ENCODE peak calls at places on chromosomes 6 and 20, in ten cellular contexts. W is A549, J is heart left ventricle, F is lower lobe of right lung, P is mucosa of descending colon, L is left lung, O is aorta, E is RWPE2, Y is K562, X is body of pancreas. Q is an unnamed sample.
A peak's percentile ranks its signal among the peaks of the same experiment; 100 is the strongest.

GRCh38 chr6:79632580-79632979 is 1.5 kb downstream of the SH3BGRL2 start:
- ATAC-seq in Y (peak; percentile 59), J (no peak), O (no peak), P (no peak), E (no peak), W (no peak), F (no peak), L (peak; percentile 34), X (no peak), Q (no peak)

GRCh38 chr20:24987244-24987643 is 5.3 kb downstream of the APMAP start:
- ATAC-seq in E (peak; percentile 30), W (no peak), J (no peak), F (no peak), P (no peak), O (no peak), Y (no peak), X (no peak), L (peak; percentile 4), Q (no peak)

GRCh38 chr20:21235713-21236445 is 67.3 kb upstream of the XRN2 start:
- ATAC-seq in W (peak; percentile 92), F (peak; percentile 88), O (peak; percentile 84), J (peak; percentile 82), X (peak; percentile 68), P (peak; percentile 88), E (peak; percentile 63), Y (peak; percentile 46), L (peak; percentile 97), Q (peak; percentile 34)

GRCh38 chr20:37833172-37833915 is 69.6 kb upstream of the VSTM2L start:
- ATAC-seq in E (no peak), W (no peak), Y (peak; percentile 91), F (no peak), P (no peak), J (no peak), O (no peak), X (no peak), L (no peak), Q (no peak)

GRCh38 chr6:125392682-125393081 is 90.9 kb upstream of the HDDC2 start:
- ATAC-seq in J (no peak), W (no peak), P (no peak), L (no peak), E (no peak), Y (no peak), F (no peak), O (no peak), X (no peak), Q (no peak)

GRCh38 chr6:128239898-128240509 is 280.4 kb downstream of the PTPRK start:
- ATAC-seq in F (no peak), J (no peak), W (no peak), L (no peak), P (no peak), E (no peak), O (no peak), Y (no peak), X (no peak), Q (no peak)

GRCh38 chr6:154266560-154267134 is 90.0 kb downstream of the IPCEF1 start:
- ATAC-seq in X (no peak), Y (no peak), L (no peak), W (no peak), F (no peak), J (no peak), P (no peak), O (no peak), E (no peak), Q (no peak)

GRCh38 chr20:22511943-22512910 is 72.1 kb downstream of the FOXA2 start:
- ATAC-seq in O (no peak), F (peak; percentile 91), Y (peak; percentile 91), E (peak; percentile 92), W (peak; percentile 87), P (peak; percentile 97), J (no peak), X (peak; percentile 91), L (peak; percentile 98), Q (no peak)

GRCh38 chr6:107731422-107732319 is 92.4 kb downstream of the SCML4 start:
- ATAC-seq in X (peak; percentile 48), W (no peak), P (peak; percentile 83), O (no peak), J (no peak), Y (no peak), L (no peak), E (no peak), F (no peak), Q (no peak)

GRCh38 chr6:116761779-116762178 is 3.7 kb downstream of the FAM162B start:
- ATAC-seq in X (no peak), L (no peak), P (no peak), W (no peak), F (no peak), E (no peak), Y (peak; percentile 84), O (no peak), J (no peak), Q (no peak)

GRCh38 chr6:290111-290932 is 2.0 kb upstream of the DUSP22 start:
- ATAC-seq in W (no peak), J (no peak), O (no peak), F (no peak), E (no peak), P (no peak), L (no peak), X (no peak), Y (no peak), Q (no peak)

GRCh38 chr6:36682328-36683144 is 4.0 kb downstream of the CDKN1A start:
- ATAC-seq in P (peak; percentile 43), F (no peak), X (peak; percentile 34), W (no peak), L (peak; percentile 7), O (no peak), E (peak; percentile 52), Y (no peak), J (no peak), Q (no peak)
- H3K4me3 ChIP-seq in P (no peak overlapping the region), F (peak overlapping the region; percentile 12), X (no peak overlapping the region), W (peak overlapping the region; percentile 86), L (no peak overlapping the region), O (no peak overlapping the region), E (no peak overlapping the region), Y (no peak overlapping the region), J (no peak overlapping the region), Q (no peak overlapping the region)

GRCh38 chr20:34705383-34706021 is 1.4 kb downstream of the TP53INP2 start:
- ATAC-seq in E (peak; percentile 33), F (no peak), J (peak; percentile 35), O (no peak), L (peak; percentile 2), W (peak; percentile 5), Y (peak; percentile 4), P (peak; percentile 48), X (no peak), Q (no peak)

GRCh38 chr20:34703573-34704176 is 469 bp upstream of the TP53INP2 start:
- ATAC-seq in P (peak; percentile 31), L (peak; percentile 17), E (peak; percentile 15), Y (peak; percentile 33), F (peak; percentile 12), X (peak; percentile 7), O (peak; percentile 1), W (peak; percentile 10), J (no peak), Q (peak; percentile 2)

GRCh38 chr20:34705008-34705382 is 851 bp downstream of the TP53INP2 start:
- ATAC-seq in P (no peak), O (no peak), E (peak; percentile 0), L (no peak), F (no peak), J (no peak), W (no peak), X (no peak), Y (no peak), Q (no peak)

GRCh38 chr20:34703061-34703572 is 1.0 kb upstream of the TP53INP2 start:
- ATAC-seq in X (no peak), J (no peak), Y (no peak), O (no peak), E (no peak), L (no peak), W (no peak), P (no peak), F (no peak), Q (no peak)

DNA sequence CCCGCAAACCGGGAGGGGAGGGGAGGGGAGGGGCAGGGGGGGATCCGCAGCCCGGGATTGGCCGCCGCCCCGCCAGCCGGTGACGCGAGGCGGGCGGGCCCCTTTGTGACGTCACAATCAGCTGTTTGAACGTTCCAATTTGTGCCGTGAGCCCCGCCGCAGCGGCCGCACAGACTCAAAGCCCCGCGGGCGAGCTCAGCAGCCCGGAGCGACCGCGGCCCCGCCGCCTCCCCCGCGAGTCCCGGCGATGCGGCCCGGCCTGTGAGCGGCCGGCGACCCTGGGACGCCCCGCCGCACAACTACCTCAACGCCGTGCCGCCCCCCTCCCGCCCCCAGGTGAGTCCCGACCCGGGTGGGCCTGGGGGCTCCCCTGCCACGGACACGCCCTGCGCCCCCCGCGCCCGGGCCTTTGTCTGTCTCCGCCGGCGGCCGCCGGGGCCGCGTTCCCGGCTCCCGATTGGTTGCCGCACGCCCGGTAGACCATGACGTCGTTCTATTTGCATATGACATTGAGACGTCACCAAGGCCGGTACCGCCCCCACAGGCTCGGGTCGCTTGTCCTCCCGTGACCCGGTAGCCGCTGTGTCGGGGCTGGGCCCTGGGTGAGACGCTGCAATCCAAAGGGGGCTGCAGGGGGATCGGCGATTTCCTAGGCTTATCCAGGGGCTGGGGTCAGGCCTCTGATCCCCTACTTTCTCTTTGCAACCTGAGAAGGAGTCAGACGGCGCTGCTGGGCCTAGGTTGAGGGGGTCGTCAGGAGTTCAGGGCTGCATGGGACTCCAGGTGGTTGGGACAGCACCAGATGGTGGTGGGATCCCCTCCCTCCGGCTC is at the start of gene TP53INP2:
- ATAC-seq in P (peak; percentile 74), O (peak; percentile 86), X (peak; percentile 85), F (peak; percentile 87), J (peak; percentile 87), W (peak; percentile 50), E (peak; percentile 25), Y (peak; percentile 76), L (peak; percentile 78), Q (peak; percentile 87)
- H3K4me3 ChIP-seq in P (peak within 1 kb of the TSS; percentile 72), O (peak within 1 kb of the TSS; percentile 67), X (peak within 1 kb of the TSS; percentile 59), F (peak within 1 kb of the TSS; percentile 70), J (peak within 1 kb of the TSS; percentile 76), W (peak within 1 kb of the TSS; percentile 94), E (peak within 1 kb of the TSS; percentile 90), Y (peak within 1 kb of the TSS; percentile 92), L (peak within 1 kb of the TSS; percentile 76), Q (peak within 1 kb of the TSS; percentile 62)

DNA sequence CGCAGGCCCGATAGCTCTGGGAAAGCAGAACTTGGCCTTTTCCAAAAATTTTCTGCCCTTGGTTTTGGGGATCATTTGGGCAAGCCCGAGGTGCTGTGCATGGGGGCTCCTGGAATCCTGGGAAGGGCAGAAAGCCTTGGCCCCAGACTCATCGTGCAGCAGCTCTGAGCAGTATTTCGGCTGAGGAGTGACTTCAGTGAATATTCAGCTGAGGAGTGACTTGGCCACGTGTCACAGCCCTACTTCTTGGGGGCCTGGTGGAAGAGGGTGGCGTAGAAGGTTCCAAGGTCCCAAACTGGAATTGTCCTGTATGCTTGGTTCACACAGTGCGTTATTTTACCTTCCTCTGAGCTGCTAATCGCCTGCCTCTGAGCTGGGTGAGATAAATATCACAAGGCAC is 1.1 kb upstream of the BMP2 start:
- ATAC-seq in L (no peak), W (no peak), E (no peak), F (no peak), P (peak; percentile 10), O (no peak), Y (no peak), J (no peak), X (no peak), Q (no peak)
- H3K4me3 ChIP-seq in L (no peak overlapping the region), W (no peak overlapping the region), E (no peak overlapping the region), F (no peak overlapping the region), P (no peak overlapping the region), O (no peak overlapping the region), Y (no peak overlapping the region), J (no peak overlapping the region), X (no peak overlapping the region), Q (no peak overlapping the region)

DNA sequence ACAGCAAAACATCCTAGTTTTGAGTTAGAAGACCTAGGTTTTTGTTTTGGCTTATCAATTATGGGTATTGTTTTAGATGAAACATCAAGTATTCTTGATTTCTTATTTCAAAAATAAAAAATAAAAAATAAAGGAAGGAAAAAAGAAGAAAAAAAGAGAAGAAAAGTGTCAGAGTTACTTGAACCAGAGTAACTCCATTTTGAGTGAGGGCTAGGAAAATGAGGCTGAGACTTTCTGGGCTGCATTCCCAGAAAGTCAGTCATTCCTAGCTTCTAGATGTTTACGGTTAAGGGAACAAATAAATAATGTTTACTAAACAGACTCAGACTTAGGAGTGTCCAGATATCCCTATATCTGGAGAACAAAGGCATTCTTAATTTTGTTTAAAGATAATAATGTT is 45.3 kb upstream of the HFE start:
- ATAC-seq in F (no peak), X (no peak), J (no peak), Y (no peak), O (no peak), W (no peak), P (no peak), E (no peak), L (no peak), Q (no peak)
- H3K4me3 ChIP-seq in F (no peak overlapping the region), X (no peak overlapping the region), J (no peak overlapping the region), Y (no peak overlapping the region), O (no peak overlapping the region), W (no peak overlapping the region), P (no peak overlapping the region), E (no peak overlapping the region), L (no peak overlapping the region), Q (no peak overlapping the region)

Q was measured in gastroesophageal sphincter.